ENCODE peak calls at places on chromosomes 2 and 18, in seven cellular contexts. One of them, this sample, is unnamed.

GRCh38 chr2:148493822-148494563 is 150.6 kb upstream of the EPC2 start:
- DNase-seq in nephron progenitor cell: no peak
- DNase-seq in MM.1S: no peak
- DNase-seq in cardiac muscle cell: no peak
- DNase-seq in breast epithelium: no peak
- DNase-seq in fibroblast of pulmonary artery: no peak
- DNase-seq in esophagus muscularis mucosa: no peak
- DNase-seq in this sample: no peak

GRCh38 chr2:14480120-14480519 is 152.4 kb upstream of the LRATD1 start:
- DNase-seq in breast epithelium: no peak
- DNase-seq in esophagus muscularis mucosa: no peak
- DNase-seq in MM.1S: no peak
- DNase-seq in nephron progenitor cell: no peak
- DNase-seq in fibroblast of pulmonary artery: no peak
- DNase-seq in cardiac muscle cell: no peak
- DNase-seq in this sample: no peak

GRCh38 chr18:76518073-76518472 is 23.0 kb upstream of the ZNF516 start:
- DNase-seq in esophagus muscularis mucosa: no peak
- DNase-seq in nephron progenitor cell: no peak
- DNase-seq in cardiac muscle cell: peak
- DNase-seq in fibroblast of pulmonary artery: no peak
- DNase-seq in MM.1S: no peak
- DNase-seq in breast epithelium: no peak
- DNase-seq in this sample: no peak

GRCh38 chr2:60249879-60250278 is 303.6 kb downstream of the BCL11A start:
- DNase-seq in fibroblast of pulmonary artery: no peak
- DNase-seq in MM.1S: no peak
- DNase-seq in nephron progenitor cell: no peak
- DNase-seq in cardiac muscle cell: no peak
- DNase-seq in esophagus muscularis mucosa: peak
- DNase-seq in breast epithelium: no peak
- DNase-seq in this sample: no peak

GRCh38 chr2:191374366-191374765 is 129.2 kb downstream of the MYO1B start:
- DNase-seq in nephron progenitor cell: no peak
- DNase-seq in MM.1S: no peak
- DNase-seq in breast epithelium: no peak
- DNase-seq in esophagus muscularis mucosa: no peak
- DNase-seq in cardiac muscle cell: no peak
- DNase-seq in fibroblast of pulmonary artery: no peak
- DNase-seq in this sample: no peak

GRCh38 chr2:61471905-61472805 is 1.3 kb upstream of the USP34 start:
- DNase-seq in cardiac muscle cell: peak
- DNase-seq in breast epithelium: no peak
- DNase-seq in fibroblast of pulmonary artery: peak
- DNase-seq in esophagus muscularis mucosa: no peak
- DNase-seq in nephron progenitor cell: no peak
- DNase-seq in MM.1S: peak
- DNase-seq in this sample: peak

GRCh38 chr2:54092940-54093339 is 22.5 kb upstream of the ACYP2 start:
- DNase-seq in MM.1S: no peak
- DNase-seq in cardiac muscle cell: no peak
- DNase-seq in esophagus muscularis mucosa: no peak
- DNase-seq in fibroblast of pulmonary artery: no peak
- DNase-seq in breast epithelium: no peak
- DNase-seq in nephron progenitor cell: no peak
- DNase-seq in this sample: no peak

GRCh38 chr2:43312751-43313641 is 86.6 kb upstream of the ZFP36L2 start:
- DNase-seq in fibroblast of pulmonary artery: no peak
- DNase-seq in nephron progenitor cell: peak
- DNase-seq in esophagus muscularis mucosa: no peak
- DNase-seq in breast epithelium: no peak
- DNase-seq in cardiac muscle cell: no peak
- DNase-seq in MM.1S: no peak
- DNase-seq in this sample: peak

GRCh38 chr2:240623531-240624010 is 1.7 kb upstream of the GPR35 start:
- DNase-seq in esophagus muscularis mucosa: no peak
- DNase-seq in nephron progenitor cell: no peak
- DNase-seq in MM.1S: no peak
- DNase-seq in cardiac muscle cell: no peak
- DNase-seq in breast epithelium: no peak
- DNase-seq in fibroblast of pulmonary artery: no peak
- DNase-seq in this sample: no peak

GRCh38 chr2:120398051-120398960 is 52.4 kb downstream of the INHBB start:
- DNase-seq in MM.1S: no peak
- DNase-seq in fibroblast of pulmonary artery: peak
- DNase-seq in nephron progenitor cell: no peak
- DNase-seq in esophagus muscularis mucosa: no peak
- DNase-seq in cardiac muscle cell: peak
- DNase-seq in breast epithelium: peak
- DNase-seq in this sample: peak

GRCh38 chr2:122112633-122113032 is 357.2 kb downstream of the TSN start:
- DNase-seq in breast epithelium: no peak
- DNase-seq in esophagus muscularis mucosa: peak
- DNase-seq in fibroblast of pulmonary artery: no peak
- DNase-seq in nephron progenitor cell: no peak
- DNase-seq in cardiac muscle cell: no peak
- DNase-seq in MM.1S: no peak
- DNase-seq in this sample: no peak

GRCh38 chr2:200253631-200254030 is 52.9 kb upstream of the SPATS2L start:
- DNase-seq in MM.1S: no peak
- DNase-seq in esophagus muscularis mucosa: no peak
- DNase-seq in cardiac muscle cell: peak
- DNase-seq in nephron progenitor cell: no peak
- DNase-seq in fibroblast of pulmonary artery: peak
- DNase-seq in breast epithelium: no peak
- DNase-seq in this sample: no peak

GRCh38 chr18:24792164-24792563 is 331.7 kb downstream of the HRH4 start:
- DNase-seq in esophagus muscularis mucosa: no peak
- DNase-seq in cardiac muscle cell: no peak
- DNase-seq in fibroblast of pulmonary artery: no peak
- DNase-seq in breast epithelium: no peak
- DNase-seq in MM.1S: no peak
- DNase-seq in nephron progenitor cell: no peak
- DNase-seq in this sample: no peak

GRCh38 chr2:161077367-161078210 is 82.6 kb upstream of the TANK start:
- DNase-seq in MM.1S: no peak
- DNase-seq in nephron progenitor cell: no peak
- DNase-seq in breast epithelium: no peak
- DNase-seq in esophagus muscularis mucosa: no peak
- DNase-seq in cardiac muscle cell: peak
- DNase-seq in fibroblast of pulmonary artery: peak
- DNase-seq in this sample: no peak

GRCh38 chr2:182650704-182651103 is 65.4 kb upstream of the DNAJC10 start:
- DNase-seq in fibroblast of pulmonary artery: peak
- DNase-seq in cardiac muscle cell: peak
- DNase-seq in nephron progenitor cell: no peak
- DNase-seq in esophagus muscularis mucosa: no peak
- DNase-seq in breast epithelium: no peak
- DNase-seq in MM.1S: peak
- DNase-seq in this sample: peak

GRCh38 chr18:58491113-58491696 is 137.7 kb downstream of the ALPK2 start:
- DNase-seq in fibroblast of pulmonary artery: no peak
- DNase-seq in nephron progenitor cell: no peak
- DNase-seq in esophagus muscularis mucosa: no peak
- DNase-seq in MM.1S: no peak
- DNase-seq in cardiac muscle cell: no peak
- DNase-seq in breast epithelium: no peak
- DNase-seq in this sample: no peak

GRCh38 chr2:23791030-23791429 is 135.9 kb downstream of the ATAD2B start:
- DNase-seq in MM.1S: no peak
- DNase-seq in breast epithelium: no peak
- DNase-seq in cardiac muscle cell: peak
- DNase-seq in nephron progenitor cell: no peak
- DNase-seq in esophagus muscularis mucosa: no peak
- DNase-seq in fibroblast of pulmonary artery: peak
- DNase-seq in this sample: peak

GRCh38 chr2:220795705-220796104 is 776.4 kb downstream of the EPHA4 start:
- DNase-seq in nephron progenitor cell: no peak
- DNase-seq in cardiac muscle cell: no peak
- DNase-seq in breast epithelium: no peak
- DNase-seq in esophagus muscularis mucosa: no peak
- DNase-seq in MM.1S: no peak
- DNase-seq in fibroblast of pulmonary artery: no peak
- DNase-seq in this sample: no peak

DNA sequence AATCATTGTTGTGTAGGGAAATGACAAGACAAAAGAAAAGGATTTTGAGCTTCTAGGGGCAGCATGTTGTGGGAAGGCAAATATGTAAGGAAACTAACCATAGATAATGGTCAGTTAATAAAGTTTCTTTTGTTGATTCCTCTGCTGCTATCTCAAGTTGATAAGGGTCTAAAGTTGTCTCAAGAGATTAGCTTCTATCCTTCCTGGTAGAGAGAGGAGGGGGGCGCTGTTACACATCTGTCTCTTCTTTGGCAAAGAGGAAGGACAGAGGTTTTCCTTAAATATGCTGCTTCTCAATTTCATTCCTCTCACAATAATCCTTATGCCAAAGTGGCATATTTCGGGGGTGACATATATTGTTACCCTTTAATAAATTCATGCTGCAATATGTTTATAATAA is 944.0 kb downstream of the DPP10 start:
- DNase-seq in MM.1S: no peak
- DNase-seq in cardiac muscle cell: no peak
- DNase-seq in esophagus muscularis mucosa: no peak
- DNase-seq in fibroblast of pulmonary artery: no peak
- DNase-seq in breast epithelium: no peak
- DNase-seq in nephron progenitor cell: no peak
- DNase-seq in this sample: no peak
- TF ChIP-seq CTCF in MM.1S: no peak
- TF ChIP-seq CTCF in cardiac muscle cell: no peak
- TF ChIP-seq CTCF in esophagus muscularis mucosa: no peak
- TF ChIP-seq CTCF in fibroblast of pulmonary artery: no peak
- TF ChIP-seq CTCF in breast epithelium: no peak
- TF ChIP-seq CTCF in nephron progenitor cell: no peak
- TF ChIP-seq CTCF in this sample: no peak

GRCh38 chr18:42429208-42429607 is 474.2 kb downstream of the PIK3C3 start:
- DNase-seq in fibroblast of pulmonary artery: no peak
- DNase-seq in breast epithelium: no peak
- DNase-seq in cardiac muscle cell: no peak
- DNase-seq in MM.1S: no peak
- DNase-seq in nephron progenitor cell: no peak
- DNase-seq in esophagus muscularis mucosa: no peak
- DNase-seq in this sample: no peak

GRCh38 chr18:42426496-42427015 is 471.5 kb downstream of the PIK3C3 start:
- DNase-seq in breast epithelium: no peak
- DNase-seq in esophagus muscularis mucosa: no peak
- DNase-seq in nephron progenitor cell: no peak
- DNase-seq in fibroblast of pulmonary artery: no peak
- DNase-seq in cardiac muscle cell: no peak
- DNase-seq in MM.1S: no peak
- DNase-seq in this sample: no peak

GRCh38 chr18:42425025-42425424 is 470.0 kb downstream of the PIK3C3 start:
- DNase-seq in breast epithelium: no peak
- DNase-seq in nephron progenitor cell: no peak
- DNase-seq in esophagus muscularis mucosa: no peak
- DNase-seq in MM.1S: no peak
- DNase-seq in cardiac muscle cell: no peak
- DNase-seq in fibroblast of pulmonary artery: no peak
- DNase-seq in this sample: no peak
- TF ChIP-seq CTCF in breast epithelium: no peak
- TF ChIP-seq CTCF in nephron progenitor cell: no peak
- TF ChIP-seq CTCF in esophagus muscularis mucosa: no peak
- TF ChIP-seq CTCF in MM.1S: no peak
- TF ChIP-seq CTCF in cardiac muscle cell: no peak
- TF ChIP-seq CTCF in fibroblast of pulmonary artery: no peak
- TF ChIP-seq CTCF in this sample: no peak

GRCh38 chr2:33250417-33251029 is 225.9 kb upstream of the RASGRP3 start:
- DNase-seq in MM.1S: no peak
- DNase-seq in cardiac muscle cell: no peak
- DNase-seq in breast epithelium: no peak
- DNase-seq in esophagus muscularis mucosa: no peak
- DNase-seq in fibroblast of pulmonary artery: no peak
- DNase-seq in nephron progenitor cell: no peak
- DNase-seq in this sample: no peak
- TF ChIP-seq CTCF in MM.1S: no peak
- TF ChIP-seq CTCF in cardiac muscle cell: no peak
- TF ChIP-seq CTCF in breast epithelium: no peak
- TF ChIP-seq CTCF in esophagus muscularis mucosa: no peak
- TF ChIP-seq CTCF in fibroblast of pulmonary artery: no peak
- TF ChIP-seq CTCF in nephron progenitor cell: no peak
- TF ChIP-seq CTCF in this sample: no peak

GRCh38 chr2:214591359-214591758 is 180.5 kb downstream of the VWC2L start:
- DNase-seq in MM.1S: no peak
- DNase-seq in fibroblast of pulmonary artery: no peak
- DNase-seq in esophagus muscularis mucosa: no peak
- DNase-seq in breast epithelium: no peak
- DNase-seq in cardiac muscle cell: no peak
- DNase-seq in nephron progenitor cell: no peak
- DNase-seq in this sample: no peak

DNA sequence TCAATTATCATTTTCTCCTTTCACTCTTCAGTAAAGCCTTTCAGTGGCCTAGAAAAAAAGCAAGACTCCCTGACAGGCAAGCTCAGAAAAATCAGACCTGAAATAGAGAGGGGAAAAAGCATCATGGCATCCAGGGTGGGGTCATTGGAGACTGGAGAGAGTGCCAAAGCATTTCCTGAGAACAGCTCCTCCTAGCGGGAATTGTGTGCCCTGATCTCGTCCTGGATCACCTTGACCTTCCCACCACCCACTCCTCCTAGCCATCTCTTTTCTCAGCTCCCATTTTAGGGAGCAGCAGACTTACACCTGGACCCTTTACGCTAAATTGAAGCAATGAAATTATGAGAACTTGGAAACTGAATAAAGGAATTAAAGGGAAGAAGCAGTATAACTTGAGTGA is 176.6 kb downstream of the VWC2L start:
- DNase-seq in MM.1S: no peak
- DNase-seq in nephron progenitor cell: peak
- DNase-seq in esophagus muscularis mucosa: no peak
- DNase-seq in breast epithelium: no peak
- DNase-seq in fibroblast of pulmonary artery: no peak
- DNase-seq in cardiac muscle cell: no peak
- DNase-seq in this sample: no peak
- TF ChIP-seq CTCF in MM.1S: peak
- TF ChIP-seq CTCF in nephron progenitor cell: peak
- TF ChIP-seq CTCF in esophagus muscularis mucosa: no peak
- TF ChIP-seq CTCF in breast epithelium: no peak
- TF ChIP-seq CTCF in fibroblast of pulmonary artery: no peak
- TF ChIP-seq CTCF in cardiac muscle cell: no peak
- TF ChIP-seq CTCF in this sample: peak

GRCh38 chr2:213152065-213152794 is 818 bp upstream of the IKZF2 start:
- DNase-seq in MM.1S: peak
- DNase-seq in cardiac muscle cell: peak
- DNase-seq in esophagus muscularis mucosa: peak
- DNase-seq in breast epithelium: peak
- DNase-seq in nephron progenitor cell: peak
- DNase-seq in fibroblast of pulmonary artery: peak
- DNase-seq in this sample: peak
- TF ChIP-seq CTCF in MM.1S: peak
- TF ChIP-seq CTCF in cardiac muscle cell: peak
- TF ChIP-seq CTCF in esophagus muscularis mucosa: peak
- TF ChIP-seq CTCF in breast epithelium: peak
- TF ChIP-seq CTCF in nephron progenitor cell: no peak
- TF ChIP-seq CTCF in fibroblast of pulmonary artery: peak
- TF ChIP-seq CTCF in this sample: peak

GRCh38 chr2:9707611-9708010 is 76.8 kb upstream of the YWHAQ start:
- DNase-seq in MM.1S: no peak
- DNase-seq in esophagus muscularis mucosa: no peak
- DNase-seq in nephron progenitor cell: no peak
- DNase-seq in fibroblast of pulmonary artery: no peak
- DNase-seq in breast epithelium: no peak
- DNase-seq in cardiac muscle cell: no peak
- DNase-seq in this sample: no peak
- TF ChIP-seq CTCF in MM.1S: no peak
- TF ChIP-seq CTCF in esophagus muscularis mucosa: no peak
- TF ChIP-seq CTCF in nephron progenitor cell: no peak
- TF ChIP-seq CTCF in fibroblast of pulmonary artery: no peak
- TF ChIP-seq CTCF in breast epithelium: no peak
- TF ChIP-seq CTCF in cardiac muscle cell: no peak
- TF ChIP-seq CTCF in this sample: no peak

This sample was measured in HFFc6.